ENCODE peak calls at places on chromosomes 12 and 14, in eight cellular contexts. P is Kasumi-1; T is progenitor cell of endocrine pancreas; K is HTR-8/SVneo; G is RWPE1; F is fibroblast of the conjunctiva; J is neural progenitor cell; H is stimulated activated naive CD8-positive, alpha-beta T cell treated with anti-CD3 and anti-CD28 coated beads, Interleukin-15, amount 100 ng/mL, for 72 hours. I is an unnamed sample.

GRCh38 chr12:8687846-8688601 is 9.8 kb upstream of the RIMKLB start:
- DNase-seq in P (peak), T (peak), K (peak), G (peak), F (peak), J (peak), H (no peak), I (peak)

GRCh38 chr14:100358396-100358795 is 35.3 kb downstream of the SLC25A47 start:
- DNase-seq in P (no peak), T (no peak), K (no peak), G (no peak), F (no peak), J (no peak), H (no peak), I (no peak)

GRCh38 chr12:38961683-38962082 is 56.3 kb upstream of the CPNE8 start:
- DNase-seq in P (no peak), T (no peak), K (no peak), G (no peak), F (no peak), J (no peak), H (no peak), I (no peak)

GRCh38 chr14:59268011-59268410 is 79.5 kb downstream of the DAAM1 start:
- DNase-seq in P (no peak), T (no peak), K (no peak), G (no peak), F (no peak), J (no peak), H (no peak), I (peak)

GRCh38 chr12:7512528-7512927 is 9.0 kb upstream of the CD163 start:
- DNase-seq in P (no peak), T (no peak), K (peak), G (no peak), F (peak), J (no peak), H (no peak), I (peak)

GRCh38 chr14:101507306-101508150 is 53.8 kb upstream of the DIO3 start:
- DNase-seq in P (no peak), T (no peak), K (no peak), G (no peak), F (no peak), J (no peak), H (no peak), I (no peak)

GRCh38 chr12:11815397-11815796 is 165.9 kb downstream of the ETV6 start:
- DNase-seq in P (no peak), T (no peak), K (no peak), G (no peak), F (no peak), J (no peak), H (no peak), I (no peak)

GRCh38 chr12:53048033-53048779 is 1.7 kb upstream of the TNS2 start:
- DNase-seq in P (no peak), T (no peak), K (peak), G (no peak), F (no peak), J (peak), H (no peak), I (peak)

GRCh38 chr12:132409495-132410295 is 80.3 kb upstream of the FBRSL1 start:
- DNase-seq in P (no peak), T (no peak), K (no peak), G (no peak), F (no peak), J (no peak), H (no peak), I (no peak)

I was measured in M059J.